ENCODE peak calls at places on chromosome X, in ten cellular contexts. D is kidney, L is ovary, S is cardiac muscle cell, M is fibroblast of lung, A is nephron progenitor cell, Z is mesothelial cell of epicardium, F is right atrium auricular region, N is uterus, U is A549. W is an unnamed sample.

GRCh38 chrX:11064851-11065600 is 46.1 kb upstream of the HCCS start:
- DNase-seq in D (no peak), L (no peak), S (peak; percentile 82), M (peak; percentile 55), A (no peak), Z (no peak), F (no peak), N (no peak), U (no peak), W (no peak)

GRCh38 chrX:150085881-150086280 is 147.6 kb upstream of the EOLA2 start:
- DNase-seq in D (no peak), L (no peak), S (peak; percentile 32), M (peak; percentile 15), A (no peak), Z (no peak), F (no peak), N (no peak), U (no peak), W (no peak)

GRCh38 chrX:56429581-56429980 is 133.8 kb upstream of the UBQLN2 start:
- DNase-seq in D (no peak), L (no peak), S (no peak), M (no peak), A (no peak), Z (no peak), F (no peak), N (no peak), U (no peak), W (no peak)

GRCh38 chrX:17376381-17377046 is 1.5 kb downstream of the NHS start:
- DNase-seq in D (peak; percentile 78), L (peak; percentile 34), S (no peak), M (no peak), A (peak; percentile 43), Z (no peak), F (no peak), N (peak; percentile 20), U (peak; percentile 17), W (peak; percentile 12)

GRCh38 chrX:68822641-68823410 is 6.0 kb upstream of the EFNB1 start:
- DNase-seq in D (peak; percentile 81), L (peak; percentile 61), S (peak; percentile 81), M (peak; percentile 59), A (peak; percentile 29), Z (no peak), F (no peak), N (peak; percentile 53), U (peak; percentile 36), W (peak; percentile 44)

GRCh38 chrX:16222123-16222522 is 54.8 kb downstream of the MAGEB17 start:
- DNase-seq in D (no peak), L (no peak), S (peak; percentile 6), M (no peak), A (no peak), Z (no peak), F (no peak), N (no peak), U (no peak), W (no peak)

GRCh38 chrX:44106864-44107263 is 133.7 kb upstream of the NDP start:
- DNase-seq in D (no peak), L (no peak), S (no peak), M (no peak), A (no peak), Z (no peak), F (no peak), N (no peak), U (no peak), W (no peak)

GRCh38 chrX:24659646-24660045 is 12.5 kb upstream of the PCYT1B start:
- DNase-seq in D (no peak), L (no peak), S (no peak), M (no peak), A (no peak), Z (no peak), F (no peak), N (no peak), U (no peak), W (no peak)

GRCh38 chrX:66046612-66047235 is 6.8 kb upstream of the VSIG4 start:
- DNase-seq in D (no peak), L (no peak), S (no peak), M (no peak), A (no peak), Z (no peak), F (no peak), N (no peak), U (no peak), W (no peak)

GRCh38 chrX:120575379-120576114 is 14.8 kb upstream of the CUL4B start:
- DNase-seq in D (no peak), L (no peak), S (no peak), M (no peak), A (no peak), Z (no peak), F (no peak), N (no peak), U (no peak), W (no peak)

GRCh38 chrX:150475466-150475865 is 93.0 kb upstream of the MTM1 start:
- DNase-seq in D (no peak), L (no peak), S (peak; percentile 33), M (peak; percentile 50), A (no peak), Z (no peak), F (no peak), N (no peak), U (no peak), W (no peak)

GRCh38 chrX:23334871-23335599 is 386 bp downstream of the PTCHD1 start:
- DNase-seq in D (no peak), L (no peak), S (no peak), M (no peak), A (peak; percentile 41), Z (no peak), F (no peak), N (no peak), U (no peak), W (peak; percentile 11)

GRCh38 chrX:72609313-72609712 is 36.7 kb upstream of the HDAC8 start:
- DNase-seq in D (no peak), L (no peak), S (peak; percentile 34), M (peak; percentile 12), A (no peak), Z (no peak), F (no peak), N (no peak), U (peak; percentile 13), W (no peak)

GRCh38 chrX:101550825-101551767 is 749 bp downstream of the ARMCX1 start:
- DNase-seq in D (peak; percentile 79), L (peak; percentile 65), S (peak; percentile 56), M (peak; percentile 37), A (peak; percentile 66), Z (peak; percentile 56), F (no peak), N (peak; percentile 48), U (no peak), W (no peak)

GRCh38 chrX:56279869-56280268 is 47.7 kb downstream of the KLF8 start:
- DNase-seq in D (no peak), L (no peak), S (no peak), M (no peak), A (no peak), Z (no peak), F (no peak), N (no peak), U (no peak), W (no peak)

GRCh38 chrX:19595036-19595435 is 79.7 kb upstream of the MAP3K15 start:
- DNase-seq in D (no peak), L (peak; percentile 33), S (peak; percentile 53), M (peak; percentile 31), A (no peak), Z (no peak), F (no peak), N (peak; percentile 26), U (no peak), W (no peak)

GRCh38 chrX:131789664-131790063 is 233.4 kb upstream of the STK26 start:
- DNase-seq in D (no peak), L (no peak), S (no peak), M (no peak), A (no peak), Z (no peak), F (no peak), N (no peak), U (no peak), W (peak; percentile 36)

GRCh38 chrX:131795442-131796229 is 227.5 kb upstream of the STK26 start:
- DNase-seq in D (no peak), L (no peak), S (no peak), M (no peak), A (no peak), Z (no peak), F (no peak), N (no peak), U (no peak), W (no peak)

GRCh38 chrX:131791608-131792355 is 231.3 kb upstream of the STK26 start:
- DNase-seq in D (no peak), L (peak; percentile 45), S (no peak), M (no peak), A (no peak), Z (no peak), F (no peak), N (no peak), U (no peak), W (no peak)

GRCh38 chrX:131792356-131792749 is 230.7 kb upstream of the STK26 start:
- DNase-seq in D (peak; percentile 93), L (peak; percentile 95), S (no peak), M (no peak), A (no peak), Z (no peak), F (peak; percentile 90), N (peak; percentile 91), U (peak; percentile 47), W (no peak)

GRCh38 chrX:131792789-131793462 is 230.2 kb upstream of the STK26 start:
- DNase-seq in D (peak; percentile 86), L (peak; percentile 93), S (no peak), M (no peak), A (no peak), Z (no peak), F (peak; percentile 82), N (peak; percentile 91), U (peak; percentile 29), W (no peak)
- TF ChIP-seq CTCF in D (peak; percentile 10), L (peak; percentile 36), S (no peak), M (no peak), A (no peak), Z (no peak), F (peak; percentile 6), N (peak; percentile 40), U (peak; percentile 52), W (no peak)

GRCh38 chrX:31423575-31424284 is 351.9 kb upstream of the FTHL17 start:
- DNase-seq in D (no peak), L (peak; percentile 42), S (peak; percentile 79), M (peak; percentile 71), A (peak; percentile 8), Z (peak; percentile 40), F (no peak), N (peak; percentile 23), U (peak; percentile 1), W (no peak)
- TF ChIP-seq CTCF in D (peak; percentile 18), L (no peak), S (peak; percentile 45), M (peak; percentile 34), A (peak; percentile 38), Z (no peak), F (no peak), N (no peak), U (no peak), W (no peak)

GRCh38 chrX:5876984-5877655 is 351.5 kb downstream of the NLGN4X start:
- DNase-seq in D (no peak), L (no peak), S (no peak), M (no peak), A (peak; percentile 51), Z (peak; percentile 41), F (no peak), N (no peak), U (peak; percentile 0), W (peak; percentile 6)
- TF ChIP-seq CTCF in D (peak; percentile 46), L (no peak), S (no peak), M (no peak), A (peak; percentile 72), Z (peak; percentile 73), F (no peak), N (no peak), U (peak; percentile 15), W (peak; percentile 33)

GRCh38 chrX:54447461-54447860 is 7.3 kb downstream of the TSR2 start:
- DNase-seq in D (no peak), L (no peak), S (peak; percentile 23), M (peak; percentile 2), A (no peak), Z (no peak), F (no peak), N (no peak), U (peak; percentile 14), W (no peak)
- TF ChIP-seq CTCF in D (no peak), L (no peak), S (peak; percentile 26), M (no peak), A (no peak), Z (no peak), F (no peak), N (no peak), U (no peak), W (no peak)